ENCODE peak calls at places on chromosomes 4 and X, in four cellular contexts. X is CD8-positive, alpha-beta T cell; M is fibroblast of lung; L is GM13977. F is an unnamed sample.

GRCh38 chrX:152895724-152896420 is 2.0 kb upstream of the ZNF185 start:
- DNase-seq in L (no peak), X (no peak), M (no peak), F (no peak)

GRCh38 chrX:95907081-95907480 is 777.6 kb upstream of the DIAPH2 start:
- DNase-seq in M (no peak), L (no peak), X (no peak), F (no peak)

GRCh38 chrX:18210470-18210869 is 10.2 kb downstream of the BEND2 start:
- DNase-seq in X (no peak), M (peak), L (no peak), F (no peak)

GRCh38 chr4:186068581-186069402 is at the start of gene TLR3:
- DNase-seq in L (no peak), M (peak), X (no peak), F (no peak)

GRCh38 chrX:13952581-13952980 is 77.1 kb downstream of the GEMIN8 start:
- DNase-seq in L (no peak), M (no peak), X (no peak), F (no peak)

GRCh38 chrX:85922821-85923220 is 124.5 kb downstream of the CHM start:
- DNase-seq in X (no peak), M (peak), L (no peak), F (no peak)

GRCh38 chr4:166535865-166536264 is 662.8 kb downstream of the TLL1 start:
- DNase-seq in M (no peak), X (no peak), L (no peak), F (no peak)

GRCh38 chr4:7815562-7815961 is 124.1 kb downstream of the AFAP1 start:
- DNase-seq in L (no peak), M (peak), X (no peak), F (no peak)

GRCh38 chr4:149426461-149426860 is 389.2 kb downstream of the IQCM start:
- DNase-seq in X (no peak), L (no peak), M (peak), F (no peak)

GRCh38 chrX:19085975-19086772 is 36.1 kb downstream of the ADGRG2 start:
- DNase-seq in M (no peak), L (no peak), X (no peak), F (no peak)

GRCh38 chr4:25238052-25238451 is 4.2 kb downstream of the PI4K2B start:
- DNase-seq in M (no peak), L (no peak), X (no peak), F (no peak)

GRCh38 chr4:132934901-132935300 is 214.2 kb upstream of the PCDH10 start:
- DNase-seq in L (no peak), M (no peak), X (no peak), F (no peak)

DNA sequence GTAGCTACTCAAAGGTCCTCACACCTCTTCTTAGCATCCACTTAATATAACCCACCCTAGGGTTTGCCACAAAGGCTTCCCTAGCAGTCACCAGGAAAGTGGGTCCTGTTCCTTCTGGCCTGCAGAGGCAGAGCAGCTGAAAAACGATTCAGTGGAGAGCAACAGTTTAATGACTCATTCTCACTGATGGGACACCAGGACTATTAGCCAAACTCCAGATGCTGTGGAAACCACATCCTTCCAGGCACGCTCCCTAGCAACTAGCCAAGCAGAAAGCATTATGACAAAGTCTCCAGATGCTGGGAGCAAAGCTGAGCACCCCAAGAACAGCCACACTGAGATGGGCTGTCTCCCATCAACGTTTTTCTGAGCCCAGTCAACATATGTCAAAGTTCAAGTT is 30.3 kb upstream of the UTP14A start:
- DNase-seq in X (no peak), M (peak), L (no peak), F (no peak)
- TF ChIP-seq CTCF in X (no peak), M (no peak), L (no peak), F (no peak)

GRCh38 chr4:108749119-108749518 is 13.7 kb downstream of the ETNPPL start:
- DNase-seq in M (no peak), X (no peak), L (no peak), F (no peak)
- TF ChIP-seq CTCF in M (no peak), X (no peak), L (no peak), F (no peak)

DNA sequence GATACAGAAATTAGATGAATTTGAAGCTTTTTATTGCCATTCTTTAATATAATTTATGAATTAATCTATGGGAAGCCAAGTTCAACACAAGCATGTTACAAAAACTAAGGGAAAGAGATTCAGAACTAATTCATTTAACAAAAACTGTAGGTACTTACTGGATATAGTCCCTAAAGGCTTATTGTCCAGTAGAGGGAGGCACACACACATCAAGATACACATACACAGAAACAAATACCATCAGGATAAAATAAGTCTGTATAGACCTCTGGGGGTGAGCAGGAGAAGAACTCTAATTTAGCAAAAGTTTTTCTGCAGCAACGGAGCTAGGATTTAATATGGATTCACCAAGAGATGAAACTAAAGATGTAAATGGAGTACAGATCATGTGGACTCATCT is 83.0 kb upstream of the IL13RA1 start:
- DNase-seq in L (no peak), X (no peak), M (peak), F (peak)
- TF ChIP-seq CTCF in L (peak), X (no peak), M (peak), F (no peak)

DNA sequence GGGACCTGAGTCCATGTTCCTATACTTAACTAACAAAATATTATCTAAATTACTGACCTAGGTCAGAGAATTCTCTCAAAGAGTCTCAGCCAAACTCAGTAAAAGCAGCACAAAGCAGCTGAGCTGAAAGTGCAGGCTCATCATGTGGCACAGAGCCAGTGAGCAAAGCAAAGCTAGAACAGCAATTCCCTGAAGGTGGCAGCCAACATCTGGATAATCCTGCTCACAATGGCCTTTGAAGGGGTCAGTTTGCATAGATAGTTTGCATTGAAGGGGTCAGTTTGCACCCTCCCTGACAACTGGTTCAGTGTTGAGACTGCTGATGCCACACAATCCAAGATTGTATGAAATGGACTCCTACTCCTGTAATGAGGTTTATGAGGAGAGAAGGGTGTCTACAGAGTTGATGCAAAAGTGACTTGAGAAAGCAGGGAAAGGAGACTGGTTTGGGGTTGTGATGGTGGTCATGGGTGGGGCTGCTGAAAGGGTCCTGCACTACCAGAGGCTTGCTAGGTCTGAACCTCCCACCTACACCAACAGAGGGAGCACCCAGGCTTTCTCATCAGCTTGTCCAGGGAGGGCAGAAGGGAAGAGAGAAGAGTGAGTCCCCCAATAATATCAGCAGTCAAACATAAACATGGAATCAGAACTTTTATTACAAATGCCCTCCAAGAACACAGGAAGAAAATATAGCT is 39.7 kb downstream of the TRIM61 start:
- DNase-seq in M (no peak), X (no peak), L (no peak), F (no peak)
- TF ChIP-seq CTCF in M (peak), X (no peak), L (peak), F (peak)

GRCh38 chrX:39875834-39876625 is 221.7 kb downstream of the BCOR start:
- DNase-seq in M (no peak), X (no peak), L (no peak), F (no peak)

GRCh38 chrX:39873111-39873510 is 224.6 kb downstream of the BCOR start:
- DNase-seq in M (no peak), L (no peak), X (no peak), F (no peak)

GRCh38 chrX:39871648-39872047 is 226.1 kb downstream of the BCOR start:
- DNase-seq in M (no peak), X (no peak), L (no peak), F (no peak)

GRCh38 chrX:39877919-39878318 is 219.8 kb downstream of the BCOR start:
- DNase-seq in L (no peak), X (no peak), M (no peak), F (no peak)

GRCh38 chrX:39874202-39874816 is 223.4 kb downstream of the BCOR start:
- DNase-seq in M (no peak), X (no peak), L (peak), F (peak)
- TF ChIP-seq CTCF in M (no peak), X (no peak), L (no peak), F (no peak)

GRCh38 chr4:20684852-20685763 is 15.2 kb upstream of the PACRGL start:
- DNase-seq in M (no peak), X (no peak), L (peak), F (peak)
- TF ChIP-seq CTCF in M (peak), X (peak), L (peak), F (peak)

DNA sequence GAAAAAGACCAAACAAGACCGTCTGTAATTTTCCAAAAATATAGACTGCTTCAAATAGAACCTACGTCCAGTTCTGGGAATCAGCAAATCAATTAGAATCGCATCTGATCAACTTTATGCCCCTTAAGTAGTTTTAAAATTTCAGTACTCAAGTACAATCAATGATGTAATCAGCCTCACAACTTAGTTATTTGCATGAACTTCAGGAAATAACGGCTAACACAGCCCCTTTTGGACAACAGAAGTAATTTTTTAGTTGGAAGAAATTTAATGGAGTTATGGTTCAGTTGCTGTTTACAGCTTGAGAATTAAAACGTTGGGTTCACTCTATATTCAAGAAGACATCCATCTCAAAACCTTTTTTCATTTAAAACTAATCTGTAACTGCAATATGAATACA is 1.1 kb downstream of the TAPT1 start:
- DNase-seq in M (peak), L (peak), X (no peak), F (peak)
- TF ChIP-seq CTCF in M (peak), L (no peak), X (no peak), F (no peak)

DNA sequence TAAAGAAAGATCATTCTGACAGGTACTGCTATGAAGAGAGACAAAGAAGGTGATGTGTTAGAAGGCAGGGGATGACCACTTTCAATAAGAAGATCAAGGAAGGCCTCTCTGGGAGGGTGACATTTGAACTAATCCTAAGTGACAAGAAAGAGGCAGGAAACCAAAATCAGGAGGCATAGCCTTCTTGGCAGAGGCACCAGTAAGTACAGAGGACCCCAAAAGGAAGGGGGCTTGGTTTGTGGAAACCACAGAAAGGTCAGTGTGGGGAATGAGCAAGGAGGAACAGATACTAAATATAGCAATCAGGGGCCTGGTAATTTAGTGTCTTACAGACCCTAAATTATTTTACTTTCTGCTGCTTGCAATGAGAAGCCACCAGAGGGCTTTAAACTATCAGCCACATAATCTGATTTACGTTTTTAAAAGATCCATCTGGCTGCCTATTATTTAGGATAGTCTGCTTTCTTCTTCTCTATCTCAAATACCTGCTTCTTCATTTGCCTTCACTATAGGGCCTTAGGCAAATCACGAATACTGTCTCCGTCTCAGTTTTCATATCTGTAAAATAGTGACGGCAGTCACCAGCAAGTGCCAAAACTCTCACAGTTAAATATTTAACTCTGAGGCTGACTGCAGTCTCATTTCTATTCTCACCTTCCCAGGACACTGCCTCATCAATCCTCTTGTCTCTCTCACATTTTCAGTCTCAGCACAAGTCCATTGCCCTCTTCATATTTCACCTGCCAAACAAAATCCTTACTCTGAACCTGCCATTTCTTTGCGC is 16.7 kb downstream of the NR3C2 start:
- DNase-seq in L (no peak), M (no peak), X (no peak), F (no peak)
- TF ChIP-seq CTCF in L (no peak), M (peak), X (peak), F (no peak)

DNA sequence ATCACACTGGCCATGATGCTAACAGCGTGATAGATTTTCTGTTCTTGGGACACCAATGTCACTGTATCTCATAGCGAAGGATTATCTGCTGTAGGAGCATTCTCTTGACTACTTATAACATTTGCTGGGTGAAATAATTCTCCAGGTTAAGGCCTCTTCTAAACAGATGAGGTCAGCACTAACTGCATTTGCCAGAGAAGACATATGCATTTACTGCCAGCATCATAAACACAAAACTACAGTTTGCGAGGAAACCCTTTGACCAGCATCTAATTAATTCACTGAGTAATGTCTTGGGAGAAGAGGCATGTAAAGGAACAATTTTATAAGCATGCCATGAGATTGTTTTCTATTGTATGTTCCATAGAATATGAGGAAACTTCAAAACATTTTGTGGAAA is 13.9 kb downstream of the TBC1D1 start:
- DNase-seq in X (no peak), L (no peak), M (no peak), F (no peak)
- TF ChIP-seq CTCF in X (no peak), L (no peak), M (no peak), F (no peak)

GRCh38 chr4:44927361-44928061 is 201.2 kb upstream of the GNPDA2 start:
- DNase-seq in X (no peak), L (peak), M (peak), F (no peak)
- TF ChIP-seq CTCF in X (no peak), L (peak), M (peak), F (peak)